ENCODE peak calls at places on chromosome 14, in seven cellular contexts. Y is HCT116, J is SK-N-SH, H is HepG2, E is K562, I is GM12878, A is H1. C is an unnamed sample.

GRCh38 chr14:38824691-38825090 is 278.3 kb downstream of the SEC23A start:
- DNase-seq in Y (no peak), J (no peak), H (no peak), E (no peak), I (no peak), A (no peak), C (no peak)

GRCh38 chr14:66859063-66859671 is 330.1 kb upstream of the GARIN2 start:
- DNase-seq in Y (no peak), J (no peak), H (peak), E (no peak), I (no peak), A (no peak), C (no peak)

GRCh38 chr14:56299306-56299984 is 181.2 kb downstream of the PELI2 start:
- DNase-seq in Y (no peak), J (no peak), H (no peak), E (no peak), I (no peak), A (no peak), C (no peak)

GRCh38 chr14:35380794-35381193 is 23.8 kb downstream of the NFKBIA start:
- DNase-seq in Y (no peak), J (no peak), H (no peak), E (no peak), I (no peak), A (no peak), C (peak)

GRCh38 chr14:34063042-34063441 is 112.2 kb upstream of the EGLN3 start:
- DNase-seq in Y (no peak), J (no peak), H (no peak), E (no peak), I (no peak), A (no peak), C (no peak)

GRCh38 chr14:54722791-54723432 is 156.0 kb downstream of the SAMD4A start:
- DNase-seq in Y (no peak), J (no peak), H (peak), E (no peak), I (no peak), A (no peak), C (peak)

GRCh38 chr14:23551266-23552028 is at the start of gene ZFHX2:
- DNase-seq in Y (peak), J (peak), H (peak), E (peak), I (no peak), A (no peak), C (peak)

GRCh38 chr14:103932791-103933490 is 4.7 kb downstream of the TDRD9 start:
- DNase-seq in Y (no peak), J (no peak), H (no peak), E (no peak), I (no peak), A (no peak), C (no peak)

GRCh38 chr14:89915114-89915878 is 39.2 kb downstream of the EFCAB11 start:
- DNase-seq in Y (peak), J (peak), H (peak), E (peak), I (peak), A (no peak), C (peak)

GRCh38 chr14:55699131-55700057 is 119.4 kb downstream of the KTN1 start:
- DNase-seq in Y (no peak), J (no peak), H (peak), E (no peak), I (no peak), A (peak), C (no peak)

GRCh38 chr14:55107766-55108554 is 21.1 kb upstream of the LGALS3 start:
- DNase-seq in Y (peak), J (no peak), H (peak), E (peak), I (no peak), A (no peak), C (no peak)

GRCh38 chr14:99175331-99176155 is 96.5 kb downstream of the BCL11B start:
- DNase-seq in Y (no peak), J (no peak), H (no peak), E (no peak), I (no peak), A (no peak), C (no peak)

GRCh38 chr14:54570651-54571415 is 3.9 kb downstream of the SAMD4A start:
- DNase-seq in Y (no peak), J (no peak), H (no peak), E (no peak), I (no peak), A (no peak), C (no peak)

GRCh38 chr14:100773331-100774163 is 46.9 kb downstream of the DLK1 start:
- DNase-seq in Y (no peak), J (no peak), H (no peak), E (no peak), I (no peak), A (no peak), C (no peak)

GRCh38 chr14:70735043-70735442 is 74.3 kb downstream of the MAP3K9 start:
- DNase-seq in Y (no peak), J (peak), H (no peak), E (no peak), I (no peak), A (no peak), C (no peak)

GRCh38 chr14:58731465-58732330 is 93.9 kb downstream of the DACT1 start:
- DNase-seq in Y (peak), J (no peak), H (no peak), E (no peak), I (no peak), A (no peak), C (no peak)

GRCh38 chr14:63045612-63046320 is 508 bp upstream of the KCNH5 start:
- DNase-seq in Y (no peak), J (peak), H (peak), E (peak), I (no peak), A (peak), C (no peak)
- TF ChIP-seq JUND in Y (no peak), J (no peak), H (no peak), E (no peak), I (no peak), A (no peak), C (no peak)

DNA sequence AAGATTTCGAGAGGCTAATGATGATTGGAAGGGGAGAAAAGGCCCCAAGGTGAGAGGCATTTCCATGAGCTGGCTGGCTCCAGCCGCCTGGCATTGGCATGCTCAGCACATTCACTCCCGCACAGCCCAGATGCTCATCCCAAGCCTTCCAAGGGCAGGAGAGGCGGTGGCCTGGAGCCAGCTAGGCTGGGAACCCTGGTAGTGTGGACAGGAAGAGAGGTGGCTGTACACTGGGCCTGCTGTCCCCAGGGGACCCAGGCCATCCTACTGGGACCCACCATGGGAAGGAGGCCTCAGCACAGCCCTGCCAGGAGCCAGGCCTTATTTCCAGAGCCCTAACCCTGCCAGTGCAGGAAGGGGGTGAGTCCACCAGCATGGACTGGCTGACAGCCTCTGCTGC is 72.1 kb downstream of the SPTB start:
- DNase-seq in Y (no peak), J (no peak), H (no peak), E (no peak), I (no peak), A (no peak), C (no peak)
- TF ChIP-seq JUND in Y (no peak), J (no peak), H (no peak), E (no peak), I (no peak), A (no peak), C (no peak)

DNA sequence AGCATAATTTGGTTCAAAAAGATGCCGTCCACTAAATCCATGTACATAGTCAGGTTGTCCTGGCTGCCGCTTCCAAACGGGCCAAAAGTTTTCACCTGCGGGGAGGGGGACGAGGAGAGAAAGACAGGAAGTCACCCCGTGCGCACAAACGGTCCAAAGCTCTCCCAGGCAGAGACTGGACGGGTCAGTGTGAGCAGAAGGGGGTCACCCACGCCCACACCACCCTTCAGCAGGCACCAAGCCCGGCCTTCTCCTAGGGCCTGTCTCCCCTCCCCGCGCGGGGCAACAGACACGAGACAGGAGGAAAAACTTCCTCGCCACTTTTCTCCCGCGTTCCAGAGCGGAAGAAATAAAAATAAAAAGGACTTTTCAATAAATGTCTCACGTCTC is 881 bp downstream of the CCDC88C start:
- DNase-seq in Y (no peak), J (no peak), H (no peak), E (peak), I (no peak), A (no peak), C (peak)
- TF ChIP-seq JUND in Y (no peak), J (no peak), H (no peak), E (no peak), I (no peak), A (no peak), C (no peak)

DNA sequence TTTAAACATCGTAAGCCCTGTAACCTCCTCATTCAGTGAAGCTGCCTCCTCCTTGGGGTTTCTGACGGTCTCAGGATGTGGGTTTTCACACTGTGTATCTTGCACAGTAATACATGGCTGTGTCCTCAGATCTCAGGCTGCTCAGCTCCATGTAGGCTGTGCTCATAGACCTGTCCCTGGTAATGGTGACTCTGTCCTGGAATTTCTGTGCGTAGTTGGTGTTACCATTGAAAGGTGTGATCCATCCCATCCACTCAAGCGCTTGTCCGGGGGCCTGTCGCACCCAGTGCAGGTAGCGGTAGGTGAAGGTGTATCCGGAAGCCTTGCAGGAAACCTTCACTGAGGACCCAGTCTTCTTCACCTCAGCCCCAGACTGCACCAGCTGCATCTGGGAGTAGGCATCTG is 980.5 kb downstream of the TMEM121 start:
- DNase-seq in Y (no peak), J (no peak), H (no peak), E (no peak), I (no peak), A (no peak), C (no peak)
- TF ChIP-seq JUND in Y (no peak), J (no peak), H (no peak), E (no peak), I (no peak), A (no peak), C (no peak)

DNA sequence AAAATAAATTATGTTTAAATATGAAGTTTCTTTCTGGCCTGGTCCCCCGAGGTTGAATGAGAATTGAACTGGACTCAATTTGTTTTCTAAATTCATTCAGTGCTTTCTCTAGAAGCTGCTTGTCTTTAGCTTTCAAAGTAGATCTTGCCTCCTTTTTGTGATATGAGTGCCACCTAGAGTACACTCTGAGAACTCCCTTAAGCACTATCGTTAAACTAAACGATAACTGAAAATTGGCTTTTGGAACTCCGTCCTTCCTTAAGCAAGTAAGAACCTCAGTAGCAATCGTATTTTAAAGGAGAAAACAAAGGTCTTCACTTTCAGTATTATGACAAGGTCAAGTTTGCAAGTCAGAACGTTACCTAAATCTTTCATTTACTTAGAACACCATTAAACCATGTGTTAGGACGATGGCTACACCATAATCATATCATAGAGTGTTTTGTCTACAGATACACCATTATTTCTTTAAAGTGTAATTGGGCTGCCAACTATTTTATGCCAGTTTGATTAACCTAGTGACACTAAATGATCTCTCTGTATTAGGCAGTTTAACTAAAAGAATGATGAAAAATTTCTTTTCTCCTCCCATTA is 364.8 kb downstream of the SNAPC1 start:
- DNase-seq in Y (peak), J (peak), H (peak), E (peak), I (no peak), A (no peak), C (peak)
- TF ChIP-seq JUND in Y (no peak), J (no peak), H (no peak), E (no peak), I (no peak), A (no peak), C (no peak)

GRCh38 chr14:105071326-105071725 is 6.1 kb upstream of the GPR132 start:
- DNase-seq in Y (no peak), J (no peak), H (no peak), E (no peak), I (no peak), A (no peak), C (no peak)
- TF ChIP-seq JUND in Y (no peak), J (no peak), H (no peak), E (no peak), I (no peak), A (no peak), C (no peak)

C was measured in T47D.